ENCODE peak calls at places on chromosomes 5 and 9, in four cellular contexts. B, Q, C and V are unnamed samples.
A peak's percentile ranks its signal among the peaks of the same experiment; 100 is the strongest.

GRCh38 chr5:157454273-157454672 is 5.7 kb upstream of the NIPAL4 start:
- DNase-seq in B (no peak), Q (no peak), C (no peak), V (no peak)

GRCh38 chr9:133521122-133522072 is 3.4 kb downstream of the MYMK start:
- DNase-seq in B (no peak), Q (peak; percentile 12), C (no peak), V (no peak)

GRCh38 chr9:18610956-18611355 is 137.0 kb downstream of the ADAMTSL1 start:
- DNase-seq in B (no peak), Q (no peak), C (no peak), V (no peak)

GRCh38 chr9:76510041-76510440 is 51.1 kb downstream of the GCNT1 start:
- DNase-seq in B (peak; percentile 67), Q (no peak), C (no peak), V (peak; percentile 82)

GRCh38 chr5:160469156-160470144 is 47.8 kb downstream of the PTTG1 start:
- DNase-seq in B (no peak), Q (no peak), C (no peak), V (no peak)

GRCh38 chr5:135741040-135741439 is 93.4 kb upstream of the SLC25A48 start:
- DNase-seq in B (no peak), Q (no peak), C (no peak), V (no peak)

GRCh38 chr5:123035320-123035949 is 1.1 kb downstream of the PPIC start:
- DNase-seq in B (peak; percentile 47), Q (no peak), C (peak; percentile 1), V (peak; percentile 83)

GRCh38 chr9:116860509-116861120 is 173.5 kb downstream of the TRIM32 start:
- DNase-seq in B (peak; percentile 66), Q (no peak), C (peak; percentile 42), V (peak; percentile 14)

GRCh38 chr5:169566202-169566601 is 17.4 kb upstream of the SPDL1 start:
- DNase-seq in B (peak; percentile 53), Q (no peak), C (no peak), V (no peak)

DNA sequence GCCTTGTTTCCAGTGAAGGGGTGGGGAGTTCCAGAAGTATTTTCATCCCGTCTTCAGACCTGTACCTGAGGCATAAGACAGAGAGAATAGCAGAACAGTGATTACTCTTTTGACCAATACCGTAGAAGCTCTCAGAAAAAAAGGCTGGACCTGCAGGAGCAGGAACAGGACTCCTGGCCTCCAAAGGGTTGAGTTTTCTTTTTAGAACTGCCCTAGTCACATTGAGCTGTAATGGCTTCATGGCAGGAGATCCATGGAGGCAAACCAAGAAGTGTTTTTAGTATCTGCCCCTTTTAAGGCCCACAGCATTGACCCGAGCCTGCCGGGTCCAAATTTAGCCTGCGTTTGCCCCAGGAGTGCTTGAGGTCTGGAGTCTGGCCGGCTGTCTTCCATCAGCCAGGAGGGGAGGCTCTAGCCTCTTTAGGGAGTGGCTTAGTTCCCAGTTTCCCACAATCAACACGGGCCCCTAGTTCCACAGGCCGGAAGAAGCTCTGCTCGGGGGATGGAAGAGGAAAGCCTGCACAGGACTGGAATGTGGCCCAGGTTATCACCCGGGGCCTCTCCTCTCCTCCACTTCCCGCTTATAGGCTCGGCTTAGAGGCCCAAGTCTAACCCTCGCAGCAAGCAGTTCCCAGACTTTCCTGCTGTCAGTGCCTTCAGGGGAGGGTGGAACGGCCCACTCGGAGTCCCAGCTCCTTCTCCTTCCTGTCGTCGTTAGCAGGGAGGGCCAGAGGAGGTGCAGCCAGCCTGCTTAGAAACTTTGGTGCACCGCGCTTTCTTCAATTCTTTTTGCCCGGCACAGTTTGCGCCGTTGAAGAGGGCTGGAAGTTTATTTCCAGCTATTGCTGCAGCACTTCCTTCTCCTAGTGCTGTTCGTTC is 80.7 kb downstream of the C9orf152 start:
- DNase-seq in B (peak; percentile 96), Q (no peak), C (no peak), V (no peak)
- TF ChIP-seq CTCF in B (no peak), Q (no peak), C (no peak), V (no peak)

GRCh38 chr9:136329211-136329627 is 1.9 kb downstream of the GPSM1 start:
- DNase-seq in B (peak; percentile 28), Q (no peak), C (no peak), V (no peak)
- H3K4me3 ChIP-seq in B (peak overlapping the region; percentile 86), Q (no peak overlapping the region), C (peak overlapping the region; percentile 67), V (peak overlapping the region; percentile 95)

GRCh38 chr5:110590187-110590586 is 136.3 kb downstream of the TMEM232 start:
- DNase-seq in B (peak; percentile 16), Q (no peak), C (peak; percentile 11), V (peak; percentile 17)
- TF ChIP-seq CTCF in B (peak; percentile 45), Q (peak; percentile 66), C (peak; percentile 62), V (peak; percentile 35)

DNA sequence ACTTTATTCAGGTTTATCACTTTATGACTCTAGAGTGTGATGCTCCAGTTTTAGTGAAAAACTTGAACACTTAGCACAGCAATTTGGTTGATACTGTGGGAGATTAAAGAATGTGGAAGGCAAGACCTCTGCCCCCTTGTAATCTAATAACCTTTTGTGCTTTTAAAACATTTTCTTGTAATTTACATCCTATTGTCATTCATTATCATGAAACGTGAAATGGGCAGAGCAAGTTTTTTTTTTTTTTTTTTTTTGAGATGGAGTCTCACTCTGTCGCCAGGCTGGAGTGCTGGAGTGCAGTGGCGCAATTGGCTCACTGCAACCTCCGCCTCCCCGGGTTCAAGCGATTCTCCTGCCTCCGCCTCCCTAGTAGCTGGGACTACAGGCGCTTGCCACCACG is 1.8 kb downstream of the PAIP2 start:
- DNase-seq in B (no peak), Q (no peak), C (no peak), V (no peak)
- H3K4me3 ChIP-seq in B (peak overlapping the region; percentile 99), Q (peak overlapping the region; percentile 86), C (peak overlapping the region; percentile 100), V (peak overlapping the region; percentile 69)

GRCh38 chr5:126488362-126489065 is 65.3 kb downstream of the GRAMD2B start:
- DNase-seq in B (no peak), Q (no peak), C (no peak), V (no peak)

GRCh38 chr5:126486332-126486731 is 63.1 kb downstream of the GRAMD2B start:
- DNase-seq in B (no peak), Q (no peak), C (no peak), V (no peak)

GRCh38 chr5:126492939-126493338 is 69.7 kb downstream of the GRAMD2B start:
- DNase-seq in B (no peak), Q (no peak), C (no peak), V (peak; percentile 33)

GRCh38 chr5:126487596-126487995 is 64.4 kb downstream of the GRAMD2B start:
- DNase-seq in B (no peak), Q (no peak), C (no peak), V (no peak)

GRCh38 chr5:126490167-126490937 is 67.1 kb downstream of the GRAMD2B start:
- DNase-seq in B (peak; percentile 66), Q (no peak), C (peak; percentile 91), V (peak; percentile 50)
- TF ChIP-seq CTCF in B (peak; percentile 24), Q (peak; percentile 30), C (peak; percentile 54), V (peak; percentile 13)